ENCODE peak calls at places on chromosomes 4 and X, in eight cellular contexts. One of them, this sample, is unnamed.

GRCh38 chr4:174213734-174214101 is 69.7 kb downstream of the FBXO8 start:
- DNase-seq in colonic mucosa: no peak
- DNase-seq in left ventricle myocardium inferior: no peak
- DNase-seq in MG63: no peak
- DNase-seq in pancreas: no peak
- DNase-seq in heart right ventricle: no peak
- DNase-seq in neuronal stem cell: peak; percentile 11
- DNase-seq in brain microvascular endothelial cell: no peak
- DNase-seq in this sample: peak; percentile 41

GRCh38 chrX:9503261-9503660 is 38.4 kb downstream of the TBL1X start:
- DNase-seq in colonic mucosa: no peak
- DNase-seq in left ventricle myocardium inferior: no peak
- DNase-seq in MG63: no peak
- DNase-seq in pancreas: no peak
- DNase-seq in heart right ventricle: no peak
- DNase-seq in neuronal stem cell: no peak
- DNase-seq in brain microvascular endothelial cell: no peak
- DNase-seq in this sample: no peak

GRCh38 chr4:123889376-123889945 is 492.9 kb downstream of the SPRY1 start:
- DNase-seq in colonic mucosa: no peak
- DNase-seq in left ventricle myocardium inferior: no peak
- DNase-seq in MG63: no peak
- DNase-seq in pancreas: no peak
- DNase-seq in heart right ventricle: no peak
- DNase-seq in neuronal stem cell: no peak
- DNase-seq in brain microvascular endothelial cell: no peak
- DNase-seq in this sample: no peak

GRCh38 chr4:130210871-130211270 is 1114.9 kb downstream of the C4orf33 start:
- DNase-seq in colonic mucosa: no peak
- DNase-seq in left ventricle myocardium inferior: no peak
- DNase-seq in MG63: no peak
- DNase-seq in pancreas: no peak
- DNase-seq in heart right ventricle: no peak
- DNase-seq in neuronal stem cell: no peak
- DNase-seq in brain microvascular endothelial cell: peak; percentile 88
- DNase-seq in this sample: no peak

GRCh38 chr4:168589154-168589553 is 92.3 kb downstream of the PALLD start:
- DNase-seq in colonic mucosa: peak; percentile 27
- DNase-seq in left ventricle myocardium inferior: no peak
- DNase-seq in MG63: no peak
- DNase-seq in pancreas: peak; percentile 16
- DNase-seq in heart right ventricle: no peak
- DNase-seq in neuronal stem cell: no peak
- DNase-seq in brain microvascular endothelial cell: peak; percentile 88
- DNase-seq in this sample: peak; percentile 57

GRCh38 chrX:320126-320783 is 1.7 kb upstream of the GTPBP6 start:
- DNase-seq in colonic mucosa: peak; percentile 45
- DNase-seq in left ventricle myocardium inferior: peak; percentile 28
- DNase-seq in MG63: no peak
- DNase-seq in pancreas: peak; percentile 46
- DNase-seq in heart right ventricle: no peak
- DNase-seq in neuronal stem cell: no peak
- DNase-seq in brain microvascular endothelial cell: no peak
- DNase-seq in this sample: peak; percentile 40

GRCh38 chrX:34563061-34563460 is 94.0 kb downstream of the TMEM47 start:
- DNase-seq in colonic mucosa: no peak
- DNase-seq in left ventricle myocardium inferior: no peak
- DNase-seq in MG63: no peak
- DNase-seq in pancreas: no peak
- DNase-seq in heart right ventricle: no peak
- DNase-seq in neuronal stem cell: no peak
- DNase-seq in brain microvascular endothelial cell: no peak
- DNase-seq in this sample: no peak

GRCh38 chr4:185955817-185956542 is 113.0 kb upstream of the TLR3 start:
- DNase-seq in colonic mucosa: no peak
- DNase-seq in left ventricle myocardium inferior: no peak
- DNase-seq in MG63: no peak
- DNase-seq in pancreas: no peak
- DNase-seq in heart right ventricle: no peak
- DNase-seq in neuronal stem cell: peak; percentile 42
- DNase-seq in brain microvascular endothelial cell: no peak
- DNase-seq in this sample: no peak

GRCh38 chrX:69097451-69098236 is 67.6 kb downstream of the PJA1 start:
- DNase-seq in colonic mucosa: no peak
- DNase-seq in left ventricle myocardium inferior: no peak
- DNase-seq in MG63: no peak
- DNase-seq in pancreas: no peak
- DNase-seq in heart right ventricle: no peak
- DNase-seq in neuronal stem cell: no peak
- DNase-seq in brain microvascular endothelial cell: no peak
- DNase-seq in this sample: no peak

GRCh38 chrX:53223068-53223693 is 1.8 kb downstream of the KDM5C start:
- DNase-seq in colonic mucosa: peak; percentile 23
- DNase-seq in left ventricle myocardium inferior: no peak
- DNase-seq in MG63: no peak
- DNase-seq in pancreas: no peak
- DNase-seq in heart right ventricle: no peak
- DNase-seq in neuronal stem cell: no peak
- DNase-seq in brain microvascular endothelial cell: no peak
- DNase-seq in this sample: peak; percentile 3

GRCh38 chrX:96424007-96424406 is 260.6 kb upstream of the DIAPH2 start:
- DNase-seq in colonic mucosa: no peak
- DNase-seq in left ventricle myocardium inferior: no peak
- DNase-seq in MG63: no peak
- DNase-seq in pancreas: no peak
- DNase-seq in heart right ventricle: no peak
- DNase-seq in neuronal stem cell: no peak
- DNase-seq in brain microvascular endothelial cell: no peak
- DNase-seq in this sample: peak; percentile 57

GRCh38 chrX:100587846-100588245 is 3.1 kb downstream of the TNMD start:
- DNase-seq in colonic mucosa: no peak
- DNase-seq in left ventricle myocardium inferior: no peak
- DNase-seq in MG63: no peak
- DNase-seq in pancreas: no peak
- DNase-seq in heart right ventricle: no peak
- DNase-seq in neuronal stem cell: no peak
- DNase-seq in brain microvascular endothelial cell: no peak
- DNase-seq in this sample: no peak

GRCh38 chr4:173040200-173040599 is 128.4 kb upstream of the GALNT7 start:
- DNase-seq in colonic mucosa: peak; percentile 24
- DNase-seq in left ventricle myocardium inferior: no peak
- DNase-seq in MG63: no peak
- DNase-seq in pancreas: peak; percentile 72
- DNase-seq in heart right ventricle: no peak
- DNase-seq in neuronal stem cell: no peak
- DNase-seq in brain microvascular endothelial cell: no peak
- DNase-seq in this sample: peak; percentile 52

GRCh38 chr4:139015948-139016451 is 419 bp downstream of the NOCT start:
- DNase-seq in colonic mucosa: peak; percentile 56
- DNase-seq in left ventricle myocardium inferior: peak; percentile 30
- DNase-seq in MG63: no peak
- DNase-seq in pancreas: no peak
- DNase-seq in heart right ventricle: no peak
- DNase-seq in neuronal stem cell: no peak
- DNase-seq in brain microvascular endothelial cell: no peak
- DNase-seq in this sample: peak; percentile 36

GRCh38 chrX:118251251-118251650 is 94.7 kb upstream of the WDR44 start:
- DNase-seq in colonic mucosa: no peak
- DNase-seq in left ventricle myocardium inferior: no peak
- DNase-seq in MG63: peak; percentile 3
- DNase-seq in pancreas: no peak
- DNase-seq in heart right ventricle: no peak
- DNase-seq in neuronal stem cell: no peak
- DNase-seq in brain microvascular endothelial cell: peak; percentile 20
- DNase-seq in this sample: peak; percentile 27

GRCh38 chr4:152678841-152679240 is 956 bp downstream of the TMEM154 start:
- DNase-seq in colonic mucosa: no peak
- DNase-seq in left ventricle myocardium inferior: no peak
- DNase-seq in MG63: no peak
- DNase-seq in pancreas: no peak
- DNase-seq in heart right ventricle: no peak
- DNase-seq in neuronal stem cell: no peak
- DNase-seq in brain microvascular endothelial cell: no peak
- DNase-seq in this sample: no peak

GRCh38 chr4:141713771-141714445 is 77.5 kb downstream of the IL15 start:
- DNase-seq in colonic mucosa: no peak
- DNase-seq in left ventricle myocardium inferior: no peak
- DNase-seq in MG63: peak; percentile 56
- DNase-seq in pancreas: no peak
- DNase-seq in heart right ventricle: no peak
- DNase-seq in neuronal stem cell: no peak
- DNase-seq in brain microvascular endothelial cell: peak; percentile 40
- DNase-seq in this sample: no peak

GRCh38 chrX:39335447-39336235 is 534.4 kb downstream of the MID1IP1 start:
- DNase-seq in colonic mucosa: peak; percentile 38
- DNase-seq in left ventricle myocardium inferior: no peak
- DNase-seq in MG63: no peak
- DNase-seq in pancreas: no peak
- DNase-seq in heart right ventricle: no peak
- DNase-seq in neuronal stem cell: no peak
- DNase-seq in brain microvascular endothelial cell: no peak
- DNase-seq in this sample: no peak

GRCh38 chrX:12419591-12419990 is 281.3 kb downstream of the FRMPD4 start:
- DNase-seq in colonic mucosa: no peak
- DNase-seq in left ventricle myocardium inferior: no peak
- DNase-seq in MG63: no peak
- DNase-seq in pancreas: no peak
- DNase-seq in heart right ventricle: no peak
- DNase-seq in neuronal stem cell: no peak
- DNase-seq in brain microvascular endothelial cell: no peak
- DNase-seq in this sample: no peak

GRCh38 chr4:77959566-77960338 is 97.1 kb downstream of the MRPL1 start:
- DNase-seq in colonic mucosa: no peak
- DNase-seq in left ventricle myocardium inferior: no peak
- DNase-seq in MG63: no peak
- DNase-seq in pancreas: no peak
- DNase-seq in heart right ventricle: no peak
- DNase-seq in neuronal stem cell: peak; percentile 44
- DNase-seq in brain microvascular endothelial cell: peak; percentile 9
- DNase-seq in this sample: peak; percentile 80

GRCh38 chrX:118519411-118520205 is 24.0 kb downstream of the DOCK11 start:
- DNase-seq in colonic mucosa: no peak
- DNase-seq in left ventricle myocardium inferior: no peak
- DNase-seq in MG63: no peak
- DNase-seq in pancreas: no peak
- DNase-seq in heart right ventricle: no peak
- DNase-seq in neuronal stem cell: no peak
- DNase-seq in brain microvascular endothelial cell: no peak
- DNase-seq in this sample: no peak

GRCh38 chrX:38799995-38800394 is 1.3 kb upstream of the MID1IP1 start:
- DNase-seq in colonic mucosa: no peak
- DNase-seq in left ventricle myocardium inferior: peak; percentile 15
- DNase-seq in MG63: no peak
- DNase-seq in pancreas: no peak
- DNase-seq in heart right ventricle: no peak
- DNase-seq in neuronal stem cell: no peak
- DNase-seq in brain microvascular endothelial cell: no peak
- DNase-seq in this sample: no peak

GRCh38 chr4:37802068-37802666 is 24.3 kb upstream of the PGM2 start:
- DNase-seq in colonic mucosa: peak; percentile 68
- DNase-seq in left ventricle myocardium inferior: peak; percentile 26
- DNase-seq in MG63: peak; percentile 41
- DNase-seq in pancreas: peak; percentile 77
- DNase-seq in heart right ventricle: no peak
- DNase-seq in neuronal stem cell: peak; percentile 15
- DNase-seq in brain microvascular endothelial cell: peak; percentile 48
- DNase-seq in this sample: peak; percentile 87

GRCh38 chr4:37803348-37803973 is 23.0 kb upstream of the PGM2 start:
- DNase-seq in colonic mucosa: no peak
- DNase-seq in left ventricle myocardium inferior: no peak
- DNase-seq in MG63: no peak
- DNase-seq in pancreas: no peak
- DNase-seq in heart right ventricle: no peak
- DNase-seq in neuronal stem cell: no peak
- DNase-seq in brain microvascular endothelial cell: no peak
- DNase-seq in this sample: peak; percentile 78

GRCh38 chr4:37799941-37800554 is 26.4 kb upstream of the PGM2 start:
- DNase-seq in colonic mucosa: no peak
- DNase-seq in left ventricle myocardium inferior: no peak
- DNase-seq in MG63: no peak
- DNase-seq in pancreas: no peak
- DNase-seq in heart right ventricle: no peak
- DNase-seq in neuronal stem cell: no peak
- DNase-seq in brain microvascular endothelial cell: no peak
- DNase-seq in this sample: no peak

GRCh38 chr4:37805091-37805490 is 21.4 kb upstream of the PGM2 start:
- DNase-seq in colonic mucosa: no peak
- DNase-seq in left ventricle myocardium inferior: no peak
- DNase-seq in MG63: no peak
- DNase-seq in pancreas: no peak
- DNase-seq in heart right ventricle: no peak
- DNase-seq in neuronal stem cell: no peak
- DNase-seq in brain microvascular endothelial cell: no peak
- DNase-seq in this sample: no peak
- H3K36me3 ChIP-seq in colonic mucosa: no peaks in the 10 kb centered on the region
- H3K36me3 ChIP-seq in left ventricle myocardium inferior: no peaks in the 10 kb centered on the region
- H3K36me3 ChIP-seq in MG63: no peaks in the 10 kb centered on the region
- H3K36me3 ChIP-seq in pancreas: no peaks in the 10 kb centered on the region
- H3K36me3 ChIP-seq in heart right ventricle: no peaks in the 10 kb centered on the region
- H3K36me3 ChIP-seq in neuronal stem cell: no peaks in the 10 kb centered on the region
- H3K36me3 ChIP-seq in brain microvascular endothelial cell: no peaks in the 10 kb centered on the region
- H3K36me3 ChIP-seq in this sample: no peaks in the 10 kb centered on the region

DNA sequence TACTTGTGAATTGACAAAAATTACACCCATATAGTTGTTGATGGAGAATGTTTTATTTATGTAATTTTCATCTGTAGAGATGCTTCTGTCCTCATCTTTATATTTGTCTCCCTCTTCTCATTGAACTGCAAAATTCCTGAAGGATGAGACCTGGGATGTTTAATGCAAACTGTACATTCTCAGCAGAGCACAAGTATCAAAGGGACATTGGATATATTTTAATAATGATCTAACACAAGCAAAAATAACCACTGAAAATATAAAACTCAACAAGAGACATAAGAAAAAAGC is 28.6 kb downstream of the UGDH start:
- DNase-seq in colonic mucosa: no peak
- DNase-seq in left ventricle myocardium inferior: no peak
- DNase-seq in MG63: no peak
- DNase-seq in pancreas: no peak
- DNase-seq in heart right ventricle: no peak
- DNase-seq in neuronal stem cell: no peak
- DNase-seq in brain microvascular endothelial cell: no peak
- DNase-seq in this sample: no peak
- H3K36me3 ChIP-seq in colonic mucosa: peaks cover 6% of the 10 kb centered on the region
- H3K36me3 ChIP-seq in left ventricle myocardium inferior: peaks cover 50% of the 10 kb centered on the region
- H3K36me3 ChIP-seq in MG63: peaks cover 18% of the 10 kb centered on the region
- H3K36me3 ChIP-seq in pancreas: peaks cover 16% of the 10 kb centered on the region
- H3K36me3 ChIP-seq in heart right ventricle: peaks cover 62% of the 10 kb centered on the region
- H3K36me3 ChIP-seq in neuronal stem cell: peaks cover 53% of the 10 kb centered on the region
- H3K36me3 ChIP-seq in brain microvascular endothelial cell: peaks cover 42% of the 10 kb centered on the region
- H3K36me3 ChIP-seq in this sample: peaks cover 31% of the 10 kb centered on the region

GRCh38 chrX:48978226-48978625 is 6.6 kb upstream of the KCND1 start:
- DNase-seq in colonic mucosa: no peak
- DNase-seq in left ventricle myocardium inferior: no peak
- DNase-seq in MG63: no peak
- DNase-seq in pancreas: no peak
- DNase-seq in heart right ventricle: no peak
- DNase-seq in neuronal stem cell: no peak
- DNase-seq in brain microvascular endothelial cell: no peak
- DNase-seq in this sample: no peak
- H3K36me3 ChIP-seq in colonic mucosa: no peaks in the 10 kb centered on the region
- H3K36me3 ChIP-seq in left ventricle myocardium inferior: peaks cover 45% of the 10 kb centered on the region
- H3K36me3 ChIP-seq in MG63: no peaks in the 10 kb centered on the region
- H3K36me3 ChIP-seq in pancreas: no peaks in the 10 kb centered on the region
- H3K36me3 ChIP-seq in heart right ventricle: peaks cover 33% of the 10 kb centered on the region
- H3K36me3 ChIP-seq in neuronal stem cell: peaks cover 71% of the 10 kb centered on the region
- H3K36me3 ChIP-seq in brain microvascular endothelial cell: peaks cover 6% of the 10 kb centered on the region
- H3K36me3 ChIP-seq in this sample: peaks cover 10% of the 10 kb centered on the region

GRCh38 chr4:2688697-2689096 is 67.4 kb downstream of the TNIP2 start:
- DNase-seq in colonic mucosa: no peak
- DNase-seq in left ventricle myocardium inferior: no peak
- DNase-seq in MG63: no peak
- DNase-seq in pancreas: no peak
- DNase-seq in heart right ventricle: no peak
- DNase-seq in neuronal stem cell: no peak
- DNase-seq in brain microvascular endothelial cell: no peak
- DNase-seq in this sample: no peak
- H3K36me3 ChIP-seq in colonic mucosa: peaks cover 13% of the 10 kb centered on the region
- H3K36me3 ChIP-seq in left ventricle myocardium inferior: peaks cover 84% of the 10 kb centered on the region
- H3K36me3 ChIP-seq in MG63: peaks cover 20% of the 10 kb centered on the region
- H3K36me3 ChIP-seq in pancreas: peaks cover 10% of the 10 kb centered on the region
- H3K36me3 ChIP-seq in heart right ventricle: peaks cover 98% of the 10 kb centered on the region
- H3K36me3 ChIP-seq in neuronal stem cell: peaks cover 100% of the 10 kb centered on the region
- H3K36me3 ChIP-seq in brain microvascular endothelial cell: peaks cover 28% of the 10 kb centered on the region
- H3K36me3 ChIP-seq in this sample: peaks cover 52% of the 10 kb centered on the region